ENCODE peak calls at places on chromosome 10, in four cellular contexts. T, W, Y and M are unnamed samples. For H3K9me3, the result is how much of the 10 kb centered on the place peaks cover.

GRCh38 chr10:625335-625699 is 64.2 kb downstream of the DIP2C start:
- DNase-seq in Y (peak), T (no peak), W (no peak), M (no peak)

GRCh38 chr10:91774571-91774970 is 23.7 kb upstream of the TNKS2 start:
- DNase-seq in T (no peak), W (no peak), Y (no peak), M (no peak)

GRCh38 chr10:119655566-119656001 is 4.4 kb downstream of the BAG3 start:
- DNase-seq in T (peak), Y (peak), W (no peak), M (no peak)

GRCh38 chr10:4546500-4546899 is 279.5 kb upstream of the AKR1E2 start:
- DNase-seq in W (peak), T (peak), Y (no peak), M (no peak)

GRCh38 chr10:18140149-18140956 is at the start of gene CACNB2:
- DNase-seq in Y (peak), T (peak), W (no peak), M (peak)

GRCh38 chr10:103542764-103543616 is 49.5 kb downstream of the NEURL1 start:
- DNase-seq in Y (peak), W (peak), T (peak), M (peak)

GRCh38 chr10:77837248-77837924 is 89.2 kb downstream of the DLG5 start:
- DNase-seq in W (peak), T (peak), Y (no peak), M (no peak)

GRCh38 chr10:54124209-54124890 is 676.7 kb downstream of the PCDH15 start:
- DNase-seq in T (peak), W (no peak), Y (no peak), M (no peak)

GRCh38 chr10:86162696-86163400 is 203.7 kb downstream of the GRID1 start:
- DNase-seq in T (no peak), W (no peak), Y (no peak), M (no peak)

DNA sequence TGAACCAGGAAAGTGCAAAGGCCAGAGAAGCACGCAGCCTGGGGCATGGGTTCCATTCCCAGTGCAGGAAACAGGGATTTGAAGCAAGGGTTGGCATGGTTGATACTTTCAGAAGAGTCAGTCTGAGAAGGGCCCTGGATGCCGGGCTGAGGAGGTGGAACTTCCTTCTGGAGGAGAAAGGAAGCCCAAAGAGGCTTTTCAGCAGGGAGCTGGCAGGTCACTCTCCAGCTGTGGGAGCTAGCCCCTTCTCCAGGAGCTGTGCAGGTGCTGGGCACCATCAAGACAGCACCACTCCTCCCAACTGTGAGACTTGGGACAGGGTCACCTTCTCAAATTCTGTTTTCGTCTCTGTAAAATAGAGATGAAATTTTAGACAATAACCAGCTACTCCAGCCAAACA is 169.8 kb downstream of the ZNF248 start:
- DNase-seq in W (no peak), Y (no peak), T (no peak), M (no peak)
- H3K9me3 ChIP-seq in W (under half), Y (under half), T (under half), M (under half)

GRCh38 chr10:129785536-129785981 is 178.5 kb downstream of the EBF3 start:
- DNase-seq in Y (no peak), T (no peak), W (no peak), M (no peak)

GRCh38 chr10:129787557-129787956 is 176.5 kb downstream of the EBF3 start:
- DNase-seq in T (no peak), W (no peak), Y (no peak), M (no peak)

GRCh38 chr10:129786216-129786615 is 177.9 kb downstream of the EBF3 start:
- DNase-seq in Y (no peak), W (no peak), T (no peak), M (no peak)

GRCh38 chr10:129790710-129791446 is 173.2 kb downstream of the EBF3 start:
- DNase-seq in T (no peak), Y (no peak), W (no peak), M (no peak)

GRCh38 chr10:129788211-129788610 is 175.9 kb downstream of the EBF3 start:
- DNase-seq in Y (no peak), W (no peak), T (no peak), M (peak)
- TF ChIP-seq CTCF in Y (no peak), W (no peak), T (no peak), M (no peak)

GRCh38 chr10:131649609-131650008 is 251.2 kb upstream of the PPP2R2D start:
- DNase-seq in W (no peak), Y (no peak), T (no peak), M (no peak)

GRCh38 chr10:131645756-131646155 is 255.1 kb upstream of the PPP2R2D start:
- DNase-seq in W (no peak), T (no peak), Y (no peak), M (no peak)

GRCh38 chr10:131648386-131649020 is 252.3 kb upstream of the PPP2R2D start:
- DNase-seq in Y (no peak), W (no peak), T (no peak), M (no peak)

GRCh38 chr10:131646551-131647525 is 254.0 kb upstream of the PPP2R2D start:
- DNase-seq in Y (no peak), T (no peak), W (no peak), M (no peak)

DNA sequence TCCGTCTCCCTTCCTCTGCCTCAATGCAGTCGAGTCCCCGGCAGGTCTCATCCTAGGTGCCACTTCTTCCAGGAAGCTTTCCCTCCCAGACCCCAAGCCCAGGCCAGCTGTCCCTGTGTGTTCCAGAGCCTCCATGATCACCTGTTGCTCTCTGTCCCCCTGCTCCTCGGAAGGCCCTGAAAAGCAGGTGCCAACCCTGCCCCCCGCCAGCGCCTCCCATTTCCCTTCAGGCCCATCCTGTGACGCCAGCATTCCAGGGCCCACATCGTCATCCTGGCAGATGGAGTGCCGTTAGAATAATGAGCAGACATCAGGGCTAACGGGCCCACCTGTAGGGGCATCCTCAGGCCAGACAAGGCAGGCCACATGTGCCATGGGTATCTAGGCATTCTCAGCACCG is 253.0 kb upstream of the PPP2R2D start:
- DNase-seq in W (no peak), T (no peak), Y (no peak), M (no peak)
- H3K9me3 ChIP-seq in W (under half), T (under half), Y (under half), M (under half)

GRCh38 chr10:117320050-117320665 is 55.1 kb downstream of the PDZD8 start:
- DNase-seq in W (no peak), Y (no peak), T (peak), M (no peak)

GRCh38 chr10:117322258-117322657 is 53.0 kb downstream of the PDZD8 start:
- DNase-seq in T (no peak), W (no peak), Y (no peak), M (no peak)

GRCh38 chr10:117313641-117314040 is 61.6 kb downstream of the PDZD8 start:
- DNase-seq in T (no peak), Y (no peak), W (no peak), M (no peak)

GRCh38 chr10:117324367-117324766 is 50.9 kb downstream of the PDZD8 start:
- DNase-seq in T (no peak), W (no peak), Y (no peak), M (no peak)

DNA sequence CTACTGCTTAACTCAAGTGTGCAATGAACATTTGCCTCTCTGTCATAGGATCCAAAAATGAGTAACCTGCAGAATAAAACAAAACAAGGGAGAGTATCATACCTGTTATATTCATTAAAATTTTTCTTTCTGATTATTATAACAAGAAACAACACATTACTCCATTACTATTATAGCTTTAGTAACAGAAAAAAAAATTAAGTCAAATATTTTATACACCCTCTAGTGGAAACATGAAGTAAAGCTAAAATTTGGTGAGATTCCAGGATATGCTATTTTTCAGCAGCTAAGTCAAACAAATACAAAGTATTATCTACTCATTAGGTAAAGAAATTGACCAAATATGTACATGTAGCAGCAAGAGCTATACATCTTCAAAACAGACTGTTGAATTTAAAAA is 56.3 kb downstream of the PDZD8 start:
- DNase-seq in W (no peak), Y (no peak), T (peak), M (no peak)
- TF ChIP-seq CTCF in W (peak), Y (no peak), T (peak), M (no peak)